ENCODE peak calls at places on chromosome 4, in six cellular contexts. K is HCT116, G is GM23338, Y is GM23248, L is PC-3, J is hepatocyte. F is an unnamed sample.

GRCh38 chr4:91113130-91113706 is 986.0 kb downstream of the CCSER1 start:
- DNase-seq in K (peak; percentile 28), G (peak; percentile 82), Y (peak; percentile 20), L (peak; percentile 50), J (peak; percentile 28), F (peak; percentile 49)

GRCh38 chr4:5691491-5692132 is 16.7 kb downstream of the EVC2 start:
- DNase-seq in K (no peak), G (no peak), Y (no peak), L (no peak), J (no peak), F (no peak)

GRCh38 chr4:108991929-108992328 is 229.1 kb upstream of the ETNPPL start:
- DNase-seq in K (no peak), G (no peak), Y (peak; percentile 70), L (no peak), J (no peak), F (no peak)

GRCh38 chr4:76611164-76611563 is 176.1 kb downstream of the SHROOM3 start:
- DNase-seq in K (no peak), G (peak; percentile 23), Y (peak; percentile 66), L (no peak), J (no peak), F (no peak)

GRCh38 chr4:168883513-168883912 is 126.5 kb downstream of the CBR4 start:
- DNase-seq in K (no peak), G (no peak), Y (peak; percentile 48), L (no peak), J (no peak), F (no peak)

GRCh38 chr4:100738388-100739165 is 220.8 kb upstream of the EMCN start:
- DNase-seq in K (peak; percentile 79), G (no peak), Y (peak; percentile 95), L (peak; percentile 90), J (peak; percentile 78), F (no peak)

GRCh38 chr4:8652181-8653078 is 59.9 kb downstream of the CPZ start:
- DNase-seq in K (no peak), G (no peak), Y (no peak), L (no peak), J (no peak), F (no peak)

GRCh38 chr4:168744021-168744420 is 247.2 kb downstream of the PALLD start:
- DNase-seq in K (no peak), G (no peak), Y (no peak), L (peak; percentile 29), J (peak; percentile 19), F (no peak)

GRCh38 chr4:21948347-21949072 is at the start of gene KCNIP4:
- DNase-seq in K (no peak), G (peak; percentile 69), Y (peak; percentile 63), L (no peak), J (peak; percentile 63), F (peak; percentile 83)

GRCh38 chr4:141311805-141312204 is 91.1 kb downstream of the ZNF330 start:
- DNase-seq in K (no peak), G (no peak), Y (no peak), L (no peak), J (no peak), F (no peak)

GRCh38 chr4:87073570-87074470 is 139.0 kb downstream of the AFF1 start:
- DNase-seq in K (no peak), G (no peak), Y (no peak), L (peak; percentile 79), J (no peak), F (peak; percentile 35)

GRCh38 chr4:962231-963208 is 10.8 kb downstream of the DGKQ start:
- DNase-seq in K (no peak), G (no peak), Y (no peak), L (no peak), J (no peak), F (no peak)

GRCh38 chr4:157072002-157072401 is 3.9 kb upstream of the GLRB start:
- DNase-seq in K (no peak), G (no peak), Y (peak; percentile 67), L (peak; percentile 33), J (no peak), F (no peak)

GRCh38 chr4:185903205-185903604 is 91.2 kb upstream of the SORBS2 start:
- DNase-seq in K (no peak), G (no peak), Y (no peak), L (no peak), J (no peak), F (no peak)

DNA sequence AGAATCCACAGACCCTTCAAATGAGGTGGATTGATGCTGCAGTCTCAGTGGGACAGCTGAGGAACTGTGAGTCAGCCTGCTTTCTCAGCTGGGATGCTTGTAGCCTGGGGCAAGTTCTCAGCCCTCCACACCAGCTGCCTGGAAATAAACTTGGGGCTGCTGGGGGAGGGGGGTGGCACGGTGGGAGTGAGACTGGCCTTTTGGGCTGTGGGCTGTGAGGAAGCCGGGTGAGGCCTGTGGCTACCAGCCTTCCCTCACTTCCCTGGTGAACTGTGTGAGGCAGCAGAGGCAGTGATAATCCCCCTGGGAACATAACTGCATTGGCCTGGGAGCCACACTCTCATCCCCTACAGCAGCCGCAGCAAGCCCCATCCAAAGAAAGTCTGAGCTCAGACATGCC is 114.5 kb upstream of the GUCY1A1 start:
- DNase-seq in K (no peak), G (no peak), Y (peak; percentile 15), L (peak; percentile 39), J (no peak), F (no peak)
- TF ChIP-seq EZH2phosphoT487 in K (no peak), G (no peak), Y (no peak), L (no peak), J (no peak), F (no peak)

DNA sequence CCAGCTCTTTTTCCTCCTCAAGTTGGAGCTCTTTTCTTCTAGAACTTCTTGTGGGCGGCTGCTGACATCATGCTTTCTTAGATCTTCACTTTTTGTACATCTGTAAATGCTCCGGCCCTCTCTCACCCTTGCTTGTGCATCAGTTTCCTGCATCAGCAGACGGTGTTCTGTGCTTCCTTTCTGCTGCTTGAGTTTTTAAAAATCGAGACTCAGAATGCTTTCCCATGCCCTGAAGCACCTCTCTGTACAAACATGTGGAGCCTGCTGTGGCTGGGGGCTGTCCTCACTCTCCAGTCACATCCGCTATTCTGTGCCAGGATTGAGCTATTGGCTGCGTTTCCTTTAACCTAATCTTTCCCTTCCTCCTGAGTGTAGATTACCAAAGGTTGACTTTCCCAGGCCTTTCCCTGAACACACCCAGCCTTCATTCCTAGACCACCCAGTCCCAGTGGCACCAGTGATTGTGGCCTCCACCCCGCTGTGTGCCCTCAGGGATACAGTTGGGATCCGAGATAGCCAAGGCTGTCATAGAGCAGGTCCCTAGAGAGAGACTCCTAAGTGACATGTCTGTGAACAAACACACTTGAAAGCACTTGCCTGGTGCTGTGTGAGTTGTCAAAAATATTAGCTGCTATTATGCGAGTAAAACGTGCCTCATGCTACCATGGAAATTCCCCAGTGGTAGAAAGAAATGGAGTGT is 41.9 kb downstream of the TNIP2 start:
- DNase-seq in K (no peak), G (no peak), Y (peak; percentile 84), L (no peak), J (no peak), F (no peak)
- TF ChIP-seq EZH2phosphoT487 in K (no peak), G (no peak), Y (no peak), L (no peak), J (no peak), F (no peak)

DNA sequence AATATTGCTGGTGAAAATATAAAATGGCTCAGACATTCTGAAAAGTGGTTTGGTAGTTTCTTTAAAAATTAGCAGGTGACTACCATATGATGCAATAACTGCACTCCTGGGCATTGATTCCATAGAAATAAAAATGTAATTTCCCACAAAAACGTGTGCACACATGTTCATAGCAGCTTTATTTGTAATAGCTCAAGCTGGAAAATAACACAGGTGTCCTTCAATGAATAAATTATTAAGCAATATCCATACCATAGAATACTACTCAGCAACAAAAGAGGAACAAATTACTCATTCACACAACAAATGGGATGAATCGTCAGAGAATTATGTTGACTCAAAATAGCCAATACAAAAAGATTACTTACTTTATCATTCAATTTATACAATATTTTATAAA is 893.7 kb upstream of the SLIT2 start:
- DNase-seq in K (no peak), G (no peak), Y (peak; percentile 58), L (peak; percentile 46), J (no peak), F (no peak)
- TF ChIP-seq EZH2phosphoT487 in K (no peak), G (no peak), Y (no peak), L (no peak), J (no peak), F (no peak)

DNA sequence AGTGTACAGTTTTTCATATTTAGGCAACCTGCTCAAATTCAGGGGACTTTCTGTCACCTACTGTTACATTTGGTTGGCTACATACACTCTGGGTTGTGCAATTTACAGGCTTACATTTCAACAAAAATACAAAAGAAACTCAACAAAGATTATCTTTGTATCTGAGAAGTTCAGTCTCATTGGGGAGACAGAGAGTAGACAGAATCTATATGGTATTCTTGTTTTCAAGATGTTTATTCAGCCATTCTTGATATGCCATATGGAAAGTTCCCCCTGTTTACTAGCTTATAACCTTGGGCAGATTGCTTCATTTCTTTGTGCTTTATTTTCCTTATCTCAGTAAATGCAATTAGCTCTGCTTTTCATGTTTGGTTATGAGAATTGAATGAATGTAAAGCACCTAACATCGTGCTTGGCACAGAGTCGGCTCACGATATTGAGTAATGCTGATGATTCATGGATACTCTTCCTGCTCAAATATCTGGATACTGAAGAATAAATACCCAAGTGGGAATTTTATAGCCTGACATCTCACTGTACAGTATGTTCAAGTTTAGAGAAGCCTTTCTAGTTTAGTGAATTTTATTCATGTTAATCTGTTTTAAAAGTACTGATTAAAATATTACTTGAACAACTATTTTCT is 96.5 kb upstream of the PACRGL start:
- DNase-seq in K (no peak), G (no peak), Y (peak; percentile 73), L (peak; percentile 80), J (no peak), F (no peak)
- TF ChIP-seq EZH2phosphoT487 in K (no peak), G (no peak), Y (no peak), L (no peak), J (no peak), F (no peak)